ENCODE peak calls at places on chromosomes 2 and 18, in five cellular contexts. P, F, Q, C and B are unnamed samples.

GRCh38 chr2:160482673-160483072 is 10.9 kb downstream of the RBMS1 start:
- DNase-seq in F (no peak), P (peak), Q (no peak), C (no peak), B (no peak)

GRCh38 chr18:52701219-52701935 is 361.4 kb downstream of the DCC start:
- DNase-seq in F (no peak), C (no peak), Q (no peak), P (no peak), B (no peak)

GRCh38 chr2:162623888-162624287 is 214.7 kb downstream of the KCNH7 start:
- DNase-seq in Q (no peak), P (no peak), F (no peak), C (no peak), B (no peak)

GRCh38 chr2:222745836-222746559 is 74.5 kb downstream of the MOGAT1 start:
- DNase-seq in P (no peak), F (peak), C (no peak), Q (no peak), B (no peak)

GRCh38 chr2:44237221-44237620 is 38.1 kb upstream of the SLC3A1 start:
- DNase-seq in F (no peak), Q (no peak), P (no peak), C (no peak), B (no peak)

GRCh38 chr2:40434638-40435296 is 17.1 kb downstream of the SLC8A1 start:
- DNase-seq in C (peak), Q (peak), F (peak), P (no peak), B (no peak)

GRCh38 chr2:41965886-41966285 is 81.9 kb upstream of the PKDCC start:
- DNase-seq in C (peak), Q (no peak), F (no peak), P (no peak), B (no peak)

GRCh38 chr18:43875496-43875895 is 598.2 kb upstream of the SYT4 start:
- DNase-seq in Q (no peak), P (no peak), F (no peak), C (no peak), B (no peak)

GRCh38 chr18:24346254-24346653 is 51.4 kb downstream of the OSBPL1A start:
- DNase-seq in Q (no peak), F (no peak), C (no peak), P (no peak), B (no peak)

GRCh38 chr2:147632193-147632592 is 212.6 kb upstream of the ACVR2A start:
- DNase-seq in Q (no peak), P (no peak), F (no peak), C (no peak), B (no peak)

GRCh38 chr18:47911877-47912276 is 18.6 kb downstream of the SMAD2 start:
- DNase-seq in P (no peak), Q (no peak), C (no peak), F (no peak), B (no peak)
- H3K27ac ChIP-seq in P (no peak), Q (no peak), C (peak), F (no peak), B (peak)

DNA sequence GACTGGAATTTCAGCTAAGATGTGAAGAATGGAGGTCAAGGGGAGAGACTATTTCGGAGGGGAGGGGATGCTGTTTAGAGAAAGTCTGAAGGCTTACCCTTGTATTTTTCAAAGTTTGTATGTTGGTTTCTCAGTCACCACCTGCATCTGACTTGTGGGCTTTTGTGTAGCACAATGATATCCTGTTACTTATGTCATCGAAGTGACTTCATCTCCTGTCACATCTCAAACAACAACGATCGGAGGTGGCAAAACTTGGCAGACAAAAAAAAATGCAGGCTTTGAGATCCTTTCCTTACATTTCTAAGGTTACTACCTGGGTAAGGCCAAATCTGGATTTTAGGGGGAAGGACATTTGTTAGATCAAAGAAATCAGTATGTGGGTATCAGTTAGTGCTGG is 11.7 kb upstream of the CXCR4 start:
- DNase-seq in Q (no peak), F (no peak), P (peak), C (no peak), B (no peak)
- TF ChIP-seq POLR2A in Q (no peak), F (no peak), P (peak), C (no peak), B (no peak)

GRCh38 chr2:182866095-182866460 is 359 bp downstream of the FRZB start:
- DNase-seq in P (no peak), C (no peak), F (no peak), Q (no peak), B (no peak)

GRCh38 chr2:182862003-182862402 is 4.4 kb downstream of the FRZB start:
- DNase-seq in P (no peak), Q (no peak), C (no peak), F (no peak), B (no peak)

GRCh38 chr2:182860858-182861257 is 5.6 kb downstream of the FRZB start:
- DNase-seq in C (no peak), P (no peak), F (no peak), Q (no peak), B (no peak)

GRCh38 chr2:182864949-182865348 is 1.5 kb downstream of the FRZB start:
- DNase-seq in F (no peak), P (no peak), C (no peak), Q (no peak), B (no peak)

GRCh38 chr2:182863642-182864041 is 2.8 kb downstream of the FRZB start:
- DNase-seq in C (no peak), Q (no peak), P (no peak), F (no peak), B (no peak)
- H3K27ac ChIP-seq in C (no peak), Q (no peak), P (no peak), F (no peak), B (no peak)

DNA sequence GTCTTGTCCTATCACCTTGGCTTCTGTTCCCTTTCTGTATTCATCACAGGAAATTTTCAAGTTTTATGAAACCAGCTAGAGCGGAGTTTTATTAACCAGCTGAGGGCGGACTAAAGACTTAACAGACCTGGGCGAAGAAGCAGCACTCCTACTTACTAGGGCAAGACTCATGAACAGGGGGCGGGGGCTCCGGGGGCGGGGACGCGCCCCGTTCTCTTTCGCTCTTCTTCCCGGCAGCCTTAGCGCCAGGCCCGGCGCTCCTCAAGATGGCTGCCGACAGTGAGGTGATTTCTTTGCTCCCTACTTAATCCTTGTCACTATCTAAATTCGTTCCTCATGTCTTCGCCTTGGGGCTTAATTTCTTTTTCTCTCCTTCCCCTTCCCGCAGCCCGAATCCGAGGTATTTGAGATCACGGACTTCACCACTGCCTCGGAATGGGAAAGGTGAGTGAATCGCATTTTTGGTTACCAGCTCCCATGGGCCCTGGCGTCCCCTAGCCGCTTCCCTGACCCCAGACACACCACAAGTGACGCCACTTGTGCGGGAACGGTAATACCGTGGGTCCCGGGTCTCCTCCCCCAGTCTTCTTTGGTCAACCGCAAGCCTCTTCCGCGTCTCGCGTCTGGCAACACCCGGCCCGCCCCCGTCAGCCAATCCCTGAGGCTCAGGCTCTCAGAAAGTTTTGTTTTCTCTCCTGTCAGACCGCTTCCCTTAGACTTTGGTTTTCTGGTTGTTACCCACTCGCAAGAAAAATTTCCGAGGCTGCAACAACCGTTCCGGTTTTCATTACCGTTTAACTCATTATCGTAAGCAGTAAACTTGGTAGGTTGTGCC is at the start of gene RAB3GAP1:
- DNase-seq in C (peak), Q (peak), P (peak), F (peak), B (peak)
- TF ChIP-seq POLR2A in C (peak), Q (peak), P (peak), F (peak), B (peak)

GRCh38 chr2:46303822-46304221 is 6.6 kb downstream of the EPAS1 start:
- DNase-seq in F (no peak), P (no peak), Q (no peak), C (no peak), B (no peak)

GRCh38 chr2:46302005-46302696 is 4.9 kb downstream of the EPAS1 start:
- DNase-seq in F (no peak), P (no peak), C (no peak), Q (no peak), B (no peak)

GRCh38 chr2:46305177-46305576 is 8.0 kb downstream of the EPAS1 start:
- DNase-seq in C (no peak), Q (no peak), F (no peak), P (no peak), B (no peak)

GRCh38 chr2:46304635-46305034 is 7.4 kb downstream of the EPAS1 start:
- DNase-seq in P (no peak), Q (no peak), C (no peak), F (no peak), B (no peak)

GRCh38 chr2:46303233-46303632 is 6.0 kb downstream of the EPAS1 start:
- DNase-seq in Q (no peak), F (no peak), P (no peak), C (no peak), B (no peak)
- H3K27ac ChIP-seq in Q (peak), F (no peak), P (no peak), C (no peak), B (peak)

DNA sequence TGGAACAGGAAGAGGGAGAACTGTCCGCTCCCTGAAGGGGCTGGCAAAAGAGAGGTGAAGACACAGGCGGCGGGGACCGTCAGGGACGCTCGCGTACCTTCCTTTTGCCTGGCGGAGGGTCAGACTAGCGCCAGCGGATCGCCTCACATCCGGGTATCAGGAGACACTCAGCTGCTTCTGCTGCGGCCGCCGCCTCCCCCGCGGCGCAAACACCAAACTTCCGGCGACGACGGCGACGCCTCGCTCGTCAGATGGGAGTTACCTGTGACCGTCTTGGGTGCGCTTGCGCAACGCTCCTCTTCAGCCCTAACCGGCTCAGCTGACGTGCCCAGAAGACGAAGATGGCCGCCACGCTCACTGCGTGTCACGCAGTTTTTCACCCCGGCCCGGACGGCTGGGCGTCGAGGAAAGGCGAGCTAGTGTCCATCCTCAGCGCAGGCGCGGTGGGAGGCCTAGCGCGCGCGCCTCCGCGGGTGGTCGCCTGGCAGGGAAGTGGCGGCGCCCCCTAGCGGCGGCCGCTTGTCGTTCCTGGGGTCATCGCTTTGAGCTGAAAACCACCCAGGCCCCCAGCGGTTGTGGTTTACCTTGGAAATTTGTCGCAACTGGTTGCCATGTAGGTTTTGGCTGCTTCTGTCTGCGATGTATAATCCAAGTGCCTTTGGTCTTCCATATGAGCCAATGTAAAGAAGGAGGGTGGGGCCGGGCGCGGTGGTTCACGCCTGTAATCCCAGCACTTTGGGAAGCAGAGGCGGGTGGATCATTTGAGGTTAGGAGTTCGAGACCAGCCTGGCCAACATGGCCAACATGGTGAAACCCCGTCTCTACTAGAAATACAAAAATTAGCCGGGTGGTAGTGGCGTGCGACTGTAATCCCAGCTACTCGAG is at the start of gene ESCO1:
- DNase-seq in P (peak), C (peak), F (peak), Q (peak), B (peak)
- TF ChIP-seq POLR2A in P (peak), C (peak), F (peak), Q (peak), B (peak)

GRCh38 chr2:117980381-117980780 is 33.5 kb downstream of the CCDC93 start:
- DNase-seq in P (no peak), Q (no peak), C (no peak), F (peak), B (no peak)
- H3K27ac ChIP-seq in P (no peak), Q (peak), C (peak), F (peak), B (peak)

GRCh38 chr2:3534251-3534814 is 15.0 kb upstream of the ADI1 start:
- DNase-seq in Q (no peak), F (no peak), P (no peak), C (no peak), B (no peak)

GRCh38 chr2:3533836-3534235 is 14.5 kb upstream of the ADI1 start:
- DNase-seq in F (no peak), Q (no peak), C (no peak), P (no peak), B (no peak)

GRCh38 chr2:3535467-3535793 is 16.1 kb upstream of the ADI1 start:
- DNase-seq in Q (no peak), F (no peak), C (no peak), P (peak), B (no peak)

GRCh38 chr2:3536682-3537632 is 17.6 kb upstream of the ADI1 start:
- DNase-seq in C (peak), Q (peak), P (no peak), F (peak), B (no peak)

GRCh38 chr2:3535794-3536681 is 16.7 kb upstream of the ADI1 start:
- DNase-seq in Q (no peak), C (peak), F (peak), P (peak), B (no peak)
- TF ChIP-seq POLR2A in Q (peak), C (peak), F (peak), P (no peak), B (no peak)

GRCh38 chr2:170822885-170823799 is 6.5 kb downstream of the GAD1 start:
- DNase-seq in C (no peak), P (no peak), Q (no peak), F (no peak), B (no peak)

GRCh38 chr2:170821631-170822291 is 5.1 kb downstream of the GAD1 start:
- DNase-seq in Q (no peak), F (no peak), C (no peak), P (no peak), B (no peak)

GRCh38 chr2:170820647-170821630 is 4.3 kb downstream of the GAD1 start:
- DNase-seq in P (no peak), C (no peak), Q (no peak), F (no peak), B (no peak)

GRCh38 chr2:170823800-170824153 is 7.1 kb downstream of the GAD1 start:
- DNase-seq in Q (no peak), F (no peak), C (no peak), P (no peak), B (no peak)

DNA sequence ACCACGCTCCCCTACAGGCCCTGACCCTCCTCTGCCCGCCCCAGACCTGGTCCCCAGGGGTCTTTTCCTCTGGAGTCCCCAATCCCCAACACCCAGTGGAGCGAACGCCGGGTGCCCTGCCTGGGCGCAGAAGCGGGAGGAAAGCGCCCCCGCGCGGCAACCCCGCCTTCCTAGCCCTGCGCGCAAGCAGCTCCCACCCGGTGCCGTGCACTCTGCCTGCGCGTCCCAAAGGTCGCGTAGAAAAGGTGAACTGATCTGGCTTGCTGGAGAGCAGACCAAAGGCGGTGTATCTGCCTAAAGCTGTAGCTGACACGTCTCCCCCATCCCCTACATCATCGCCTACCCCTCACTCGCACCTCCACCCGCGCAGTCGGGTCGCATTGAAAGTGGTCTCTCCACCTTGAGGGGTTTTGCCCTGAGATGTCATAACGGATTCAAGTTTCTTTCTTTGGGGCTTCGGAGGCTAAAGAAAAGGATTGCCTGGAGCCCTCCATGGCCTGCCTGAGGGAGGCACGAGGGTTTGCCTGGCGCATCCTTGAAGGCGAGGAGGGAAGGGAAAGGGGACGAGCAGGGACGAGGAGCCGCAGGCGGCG is 5.7 kb downstream of the GAD1 start:
- DNase-seq in C (no peak), F (no peak), Q (no peak), P (no peak), B (no peak)
- H3K27ac ChIP-seq in C (no peak), F (no peak), Q (no peak), P (no peak), B (no peak)

DNA sequence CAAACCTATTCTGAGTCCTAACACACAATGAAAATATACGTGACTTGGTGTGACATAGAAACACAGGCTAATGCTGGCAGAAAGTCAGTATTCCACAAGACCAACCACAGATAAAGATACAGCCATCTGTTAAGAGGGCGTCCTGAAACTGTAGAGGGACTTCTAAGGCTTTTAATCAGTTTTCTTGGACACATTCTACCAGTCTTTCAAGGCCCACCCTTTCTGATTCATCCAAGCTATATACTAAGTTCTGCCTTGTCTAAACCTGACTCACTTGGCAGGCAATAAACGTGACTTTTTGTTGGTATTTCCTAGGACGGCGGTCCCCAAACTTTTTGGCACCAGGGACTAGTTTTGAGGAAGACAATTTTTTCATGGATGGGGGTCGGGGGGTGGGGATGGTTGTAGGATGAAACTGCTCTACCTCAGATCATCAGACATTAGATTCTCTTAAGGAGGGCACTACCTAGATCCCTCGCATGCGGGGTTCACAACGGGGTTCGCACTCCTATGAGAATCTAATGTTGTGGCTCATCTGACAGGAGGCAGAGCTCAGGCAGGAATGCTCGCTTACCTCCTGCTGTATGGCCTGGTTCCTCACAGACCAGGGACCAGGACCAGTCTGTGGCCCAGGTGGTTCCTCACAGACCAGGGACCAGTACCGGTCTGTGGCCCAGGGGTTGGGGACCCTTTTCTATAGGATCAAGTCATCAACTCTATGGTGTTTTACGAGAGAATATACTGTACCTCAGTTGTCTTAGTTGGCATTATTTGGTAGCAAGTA is 61.4 kb downstream of the SP3 start:
- DNase-seq in C (no peak), P (no peak), Q (no peak), F (peak), B (no peak)
- TF ChIP-seq POLR2A in C (no peak), P (no peak), Q (no peak), F (no peak), B (no peak)